ENCODE peak calls at places on chromosomes 6 and 20, in nine cellular contexts. L is NCI-H2029; U is activated T-helper 1 cell treated with anti-CD3 and anti-CD28 coated beads, Interleukin-2, amount 50 U/mL, for 16 hours; I is NCI-H1417; P is activated CD8-positive, alpha-beta memory T cell treated with anti-CD3 and anti-CD28 coated beads for 48 hours; K is fibroblast of pulmonary artery; E is stimulated activated CD8-positive, alpha-beta memory T cell treated with anti-CD3 and anti-CD28 coated beads, Interleukin-2, amount 100 ng/mL, for 1 hour; Z is stimulated activated CD4-positive, alpha-beta T cell treated with anti-CD3 and anti-CD28 coated beads, Interleukin-15, amount 100 ng/mL, for 24 hours; A is KBM-7. Y is an unnamed sample.
A peak's percentile ranks its signal among the peaks of the same experiment; 100 is the strongest.

GRCh38 chr6:34462561-34462971 is 3.3 kb upstream of the PACSIN1 start:
- DNase-seq in L (peak; percentile 73), U (no peak), I (peak; percentile 87), P (no peak), K (peak; percentile 9), E (no peak), Z (no peak), A (peak; percentile 51), Y (peak; percentile 84)

GRCh38 chr6:13177617-13178506 is 150.5 kb downstream of the TBC1D7 start:
- DNase-seq in L (peak; percentile 54), U (no peak), I (no peak), P (no peak), K (no peak), E (no peak), Z (no peak), A (peak; percentile 55), Y (no peak)

GRCh38 chr20:18263723-18264122 is 24.6 kb upstream of the ZNF133 start:
- DNase-seq in L (no peak), U (no peak), I (no peak), P (no peak), K (no peak), E (no peak), Z (no peak), A (no peak), Y (no peak)

GRCh38 chr6:104537872-104538271 is 321.8 kb downstream of the HACE1 start:
- DNase-seq in L (no peak), U (no peak), I (no peak), P (no peak), K (no peak), E (no peak), Z (no peak), A (no peak), Y (no peak)

GRCh38 chr20:37194616-37195015 is 15.3 kb upstream of the MROH8 start:
- DNase-seq in L (no peak), U (no peak), I (no peak), P (no peak), K (no peak), E (no peak), Z (peak; percentile 8), A (peak; percentile 18), Y (no peak)

GRCh38 chr20:4179545-4179944 is 164.2 kb upstream of the RNF24 start:
- DNase-seq in L (no peak), U (no peak), I (no peak), P (no peak), K (no peak), E (no peak), Z (no peak), A (no peak), Y (no peak)

GRCh38 chr6:88840289-88840688 is 123.1 kb downstream of the RNGTT start:
- DNase-seq in L (no peak), U (no peak), I (no peak), P (no peak), K (no peak), E (no peak), Z (no peak), A (no peak), Y (no peak)

GRCh38 chr6:5840742-5841141 is 166.0 kb downstream of the NRN1 start:
- DNase-seq in L (no peak), U (no peak), I (no peak), P (no peak), K (no peak), E (no peak), Z (no peak), A (no peak), Y (no peak)

GRCh38 chr20:48338717-48339116 is 489.1 kb downstream of the PREX1 start:
- DNase-seq in L (no peak), U (no peak), I (no peak), P (no peak), K (peak; percentile 77), E (no peak), Z (no peak), A (no peak), Y (no peak)

GRCh38 chr6:167863897-167864296 is 37.2 kb downstream of the AFDN start:
- DNase-seq in L (no peak), U (no peak), I (no peak), P (no peak), K (no peak), E (no peak), Z (no peak), A (no peak), Y (no peak)